ENCODE peak calls at places on chromosomes 7 and 10, in nine cellular contexts. Q is IMR-90, R is fibroblast of lung, L is HCT116, W is astrocyte, A is MM.1S, I is neural progenitor cell, H is GM12878, D is colonic mucosa. S is an unnamed sample.

GRCh38 chr10:133327651-133328357 is 8.9 kb downstream of the CALY start:
- DNase-seq in Q (peak), R (peak), L (no peak), W (no peak), A (no peak), I (no peak), H (no peak), D (no peak), S (no peak)

GRCh38 chr10:21488246-21488953 is 37.1 kb downstream of the SKIDA1 start:
- DNase-seq in Q (no peak), R (peak), L (no peak), W (no peak), A (no peak), I (no peak), H (no peak), D (no peak), S (no peak)

GRCh38 chr10:61733358-61733940 is 70.7 kb downstream of the CABCOCO1 start:
- DNase-seq in Q (peak), R (peak), L (peak), W (peak), A (peak), I (peak), H (no peak), D (no peak), S (peak)

GRCh38 chr10:4070171-4070570 is 285.2 kb upstream of the KLF6 start:
- DNase-seq in Q (no peak), R (no peak), L (no peak), W (no peak), A (no peak), I (no peak), H (no peak), D (no peak), S (no peak)

GRCh38 chr10:58667658-58668310 is 155.1 kb downstream of the BICC1 start:
- DNase-seq in Q (no peak), R (no peak), L (no peak), W (no peak), A (no peak), I (no peak), H (no peak), D (no peak), S (no peak)

GRCh38 chr7:43372656-43373355 is 210.1 kb upstream of the STK17A start:
- DNase-seq in Q (no peak), R (peak), L (no peak), W (no peak), A (no peak), I (no peak), H (no peak), D (no peak), S (no peak)

GRCh38 chr7:45943986-45944385 is 22.9 kb upstream of the IGFBP3 start:
- DNase-seq in Q (peak), R (no peak), L (no peak), W (no peak), A (no peak), I (no peak), H (no peak), D (no peak), S (no peak)

GRCh38 chr10:78954701-78955100 is 114.1 kb upstream of the ZMIZ1 start:
- DNase-seq in Q (no peak), R (peak), L (no peak), W (no peak), A (no peak), I (no peak), H (no peak), D (no peak), S (no peak)

GRCh38 chr7:27229448-27229847 is 13.2 kb upstream of the EVX1 start:
- DNase-seq in Q (no peak), R (no peak), L (no peak), W (no peak), A (no peak), I (no peak), H (no peak), D (no peak), S (no peak)

GRCh38 chr7:45033261-45033930 is 33.4 kb downstream of the CCM2 start:
- DNase-seq in Q (peak), R (peak), L (no peak), W (peak), A (no peak), I (no peak), H (no peak), D (no peak), S (no peak)

GRCh38 chr10:130824230-130825014 is 487.1 kb downstream of the TCERG1L start:
- DNase-seq in Q (no peak), R (no peak), L (no peak), W (no peak), A (no peak), I (no peak), H (no peak), D (no peak), S (no peak)

GRCh38 chr10:78042752-78043104 is 9.1 kb downstream of the RPS24 start:
- DNase-seq in Q (no peak), R (no peak), L (no peak), W (no peak), A (no peak), I (no peak), H (no peak), D (no peak), S (no peak)

GRCh38 chr7:130288168-130288567 is 4.8 kb upstream of the CPA4 start:
- DNase-seq in Q (no peak), R (no peak), L (no peak), W (no peak), A (no peak), I (no peak), H (no peak), D (no peak), S (no peak)

GRCh38 chr10:34078798-34079470 is 736.2 kb downstream of the PARD3 start:
- DNase-seq in Q (no peak), R (peak), L (no peak), W (peak), A (no peak), I (no peak), H (no peak), D (no peak), S (no peak)

GRCh38 chr7:102992820-102993531 is 80.2 kb downstream of the LRRC17 start:
- DNase-seq in Q (peak), R (peak), L (peak), W (peak), A (no peak), I (no peak), H (no peak), D (peak), S (no peak)

GRCh38 chr7:74501298-74501697 is 47.6 kb downstream of the GTF2IRD1 start:
- DNase-seq in Q (no peak), R (peak), L (no peak), W (peak), A (no peak), I (no peak), H (no peak), D (no peak), S (no peak)

GRCh38 chr10:484441-484924 is 205.0 kb downstream of the DIP2C start:
- DNase-seq in Q (peak), R (peak), L (no peak), W (peak), A (peak), I (peak), H (no peak), D (peak), S (no peak)

GRCh38 chr7:90192876-90193765 is 18.4 kb upstream of the STEAP2 start:
- DNase-seq in Q (peak), R (peak), L (no peak), W (peak), A (peak), I (no peak), H (no peak), D (no peak), S (no peak)

GRCh38 chr10:55183993-55184392 is 383.0 kb upstream of the PCDH15 start:
- DNase-seq in Q (no peak), R (peak), L (no peak), W (peak), A (peak), I (no peak), H (no peak), D (no peak), S (no peak)

GRCh38 chr7:155356323-155357105 is 58.8 kb downstream of the INSIG1 start:
- DNase-seq in Q (no peak), R (no peak), L (peak), W (no peak), A (no peak), I (peak), H (no peak), D (no peak), S (peak)

GRCh38 chr10:74394416-74394969 is 243.5 kb downstream of the ADK start:
- DNase-seq in Q (peak), R (no peak), L (no peak), W (no peak), A (no peak), I (no peak), H (no peak), D (no peak), S (no peak)

GRCh38 chr10:13475124-13475523 is 53.7 kb downstream of the BEND7 start:
- DNase-seq in Q (no peak), R (no peak), L (no peak), W (no peak), A (no peak), I (no peak), H (no peak), D (no peak), S (no peak)

GRCh38 chr10:70053896-70054641 is 1.4 kb downstream of the MACROH2A2 start:
- DNase-seq in Q (no peak), R (peak), L (peak), W (no peak), A (no peak), I (peak), H (no peak), D (peak), S (no peak)
- TF ChIP-seq CTCF in Q (peak), R (no peak), L (peak), W (no peak), A (no peak), I (peak), H (no peak), D (no peak), S (no peak)

GRCh38 chr10:5965266-5965665 is 12.1 kb downstream of the IL15RA start:
- DNase-seq in Q (no peak), R (no peak), L (no peak), W (no peak), A (no peak), I (no peak), H (no peak), D (peak), S (no peak)
- H3K9ac ChIP-seq in Q (no peak), R (no peak), L (no peak), W (no peak), A (no peak), I (no peak), H (no peak), D (no peak), S (no peak)

GRCh38 chr7:133290676-133291332 is 37.9 kb downstream of the EXOC4 start:
- DNase-seq in Q (peak), R (peak), L (no peak), W (peak), A (no peak), I (no peak), H (no peak), D (no peak), S (no peak)
- TF ChIP-seq CTCF in Q (no peak), R (no peak), L (no peak), W (no peak), A (no peak), I (no peak), H (no peak), D (no peak), S (no peak)

GRCh38 chr10:29646238-29646902 is 11.6 kb upstream of the SVIL start:
- DNase-seq in Q (peak), R (peak), L (no peak), W (peak), A (no peak), I (peak), H (no peak), D (no peak), S (no peak)
- H3K9ac ChIP-seq in Q (no peak), R (no peak), L (peak), W (peak), A (no peak), I (no peak), H (no peak), D (peak), S (no peak)

GRCh38 chr10:56632537-56632936 is 271.5 kb upstream of the ZWINT start:
- DNase-seq in Q (no peak), R (no peak), L (no peak), W (no peak), A (no peak), I (no peak), H (no peak), D (no peak), S (no peak)
- TF ChIP-seq CTCF in Q (no peak), R (no peak), L (no peak), W (no peak), A (no peak), I (no peak), H (no peak), D (no peak), S (no peak)